ENCODE peak calls at places on chromosomes 13 and 19, in seven cellular contexts. T is stomach, E is upper lobe of left lung, O is transverse colon, Q is HCT116, F is suprapubic skin, V is HepG2. D is an unnamed sample.

GRCh38 chr13:106213028-106213427 is 322.4 kb downstream of the EFNB2 start:
- DNase-seq in F (no peak), V (no peak), E (no peak), T (no peak), Q (peak), O (no peak), D (no peak)

GRCh38 chr19:47240996-47241918 is 10.3 kb upstream of the BBC3 start:
- DNase-seq in O (peak), T (peak), F (peak), Q (peak), V (peak), E (peak), D (peak)

GRCh38 chr19:4971424-4971793 is 2.5 kb downstream of the KDM4B start:
- DNase-seq in F (peak), V (peak), O (peak), T (peak), Q (no peak), E (no peak), D (peak)

GRCh38 chr13:71730267-71730666 is 136.7 kb downstream of the DACH1 start:
- DNase-seq in V (no peak), O (no peak), F (no peak), T (no peak), E (no peak), Q (no peak), D (no peak)

GRCh38 chr19:3760871-3761361 is 576 bp downstream of the APBA3 start:
- DNase-seq in Q (no peak), O (no peak), F (no peak), E (no peak), V (no peak), T (no peak), D (no peak)

GRCh38 chr13:97441414-97441813 is 7.4 kb downstream of the RAP2A start:
- DNase-seq in F (no peak), O (no peak), T (no peak), E (no peak), V (no peak), Q (no peak), D (no peak)

GRCh38 chr13:101415358-101416174 is 742 bp downstream of the NALCN start:
- DNase-seq in E (no peak), V (no peak), O (no peak), Q (no peak), T (no peak), F (no peak), D (no peak)

GRCh38 chr19:28519950-28520861 is 692.7 kb downstream of the UQCRFS1 start:
- DNase-seq in V (no peak), T (no peak), O (no peak), Q (no peak), E (no peak), F (no peak), D (no peak)

GRCh38 chr19:47228937-47229673 is 1.9 kb downstream of the BBC3 start:
- DNase-seq in T (no peak), E (peak), Q (no peak), F (no peak), O (peak), V (peak), D (no peak)

GRCh38 chr13:39394811-39395685 is 207.9 kb downstream of the LHFPL6 start:
- DNase-seq in Q (no peak), E (no peak), O (no peak), F (no peak), T (no peak), V (no peak), D (peak)

GRCh38 chr13:47215741-47216140 is 318.9 kb upstream of the HTR2A start:
- DNase-seq in O (no peak), V (no peak), T (no peak), F (no peak), Q (no peak), E (no peak), D (no peak)

GRCh38 chr19:2239771-2240770 is 3.4 kb downstream of the SF3A2 start:
- DNase-seq in Q (no peak), T (no peak), F (no peak), O (no peak), E (peak), V (no peak), D (no peak)

GRCh38 chr19:37982655-37983054 is 75.6 kb downstream of the SIPA1L3 start:
- DNase-seq in Q (no peak), V (no peak), T (no peak), O (no peak), F (peak), E (no peak), D (no peak)

GRCh38 chr19:7238091-7238490 is 56.1 kb downstream of the INSR start:
- DNase-seq in O (no peak), T (no peak), E (no peak), F (no peak), Q (no peak), V (no peak), D (no peak)

GRCh38 chr19:6806488-6806887 is 34.0 kb downstream of the VAV1 start:
- DNase-seq in T (no peak), Q (peak), V (no peak), O (no peak), E (no peak), F (no peak), D (no peak)

GRCh38 chr13:46121033-46121432 is 16.2 kb upstream of the CPB2 start:
- DNase-seq in T (no peak), F (no peak), Q (no peak), E (no peak), O (no peak), V (no peak), D (no peak)

GRCh38 chr13:42487221-42487620 is 86.7 kb upstream of the TNFSF11 start:
- DNase-seq in Q (no peak), F (no peak), E (no peak), T (no peak), O (no peak), V (no peak), D (no peak)

GRCh38 chr19:18539372-18539771 is 4.0 kb downstream of the FKBP8 start:
- DNase-seq in O (no peak), Q (no peak), F (no peak), E (no peak), V (no peak), T (no peak), D (no peak)
- TF ChIP-seq POLR2AphosphoS5 in O (no peak), Q (no peak), F (no peak), E (no peak), V (no peak), T (no peak), D (no peak)

GRCh38 chr19:48962849-48963165 is 2.3 kb upstream of the FTL start:
- DNase-seq in T (no peak), V (peak), E (no peak), F (no peak), Q (no peak), O (no peak), D (no peak)

GRCh38 chr19:48965033-48965805 is at the start of gene FTL:
- DNase-seq in F (peak), V (peak), Q (peak), E (peak), T (peak), O (peak), D (peak)

GRCh38 chr19:48965806-48966540 is 864 bp downstream of the FTL start:
- DNase-seq in F (peak), Q (peak), T (peak), V (peak), O (peak), E (peak), D (peak)

GRCh38 chr19:48963371-48964204 is 1.5 kb upstream of the FTL start:
- DNase-seq in Q (no peak), E (peak), T (peak), V (peak), O (peak), F (peak), D (no peak)

GRCh38 chr19:48964205-48965032 is 690 bp upstream of the FTL start:
- DNase-seq in Q (no peak), F (no peak), E (peak), T (peak), O (peak), V (peak), D (no peak)
- TF ChIP-seq POLR2AphosphoS5 in Q (no peak), F (no peak), E (no peak), T (no peak), O (no peak), V (no peak), D (no peak)

GRCh38 chr19:35344511-35345031 is 3.1 kb upstream of the FFAR1 start:
- DNase-seq in Q (no peak), F (peak), T (no peak), E (peak), O (no peak), V (no peak), D (no peak)

GRCh38 chr19:35340431-35340830 is 7.3 kb upstream of the FFAR1 start:
- DNase-seq in O (no peak), F (no peak), V (no peak), Q (no peak), E (no peak), T (no peak), D (no peak)

GRCh38 chr19:35342430-35342829 is 5.3 kb upstream of the FFAR1 start:
- DNase-seq in T (no peak), Q (no peak), O (no peak), F (no peak), V (no peak), E (no peak), D (no peak)

GRCh38 chr19:35341006-35341405 is 6.7 kb upstream of the FFAR1 start:
- DNase-seq in T (no peak), V (no peak), F (no peak), O (no peak), Q (no peak), E (no peak), D (no peak)

GRCh38 chr19:35341565-35342225 is 6.0 kb upstream of the FFAR1 start:
- DNase-seq in V (no peak), O (no peak), E (no peak), F (no peak), Q (no peak), T (no peak), D (no peak)
- TF ChIP-seq POLR2AphosphoS5 in V (no peak), O (no peak), E (no peak), F (no peak), Q (no peak), T (no peak), D (no peak)

GRCh38 chr13:113319371-113319770 is 22.3 kb downstream of the LAMP1 start:
- DNase-seq in F (no peak), O (no peak), Q (no peak), E (no peak), V (no peak), T (no peak), D (no peak)
- TF ChIP-seq POLR2AphosphoS5 in F (no peak), O (no peak), Q (no peak), E (no peak), V (no peak), T (no peak), D (no peak)

GRCh38 chr13:27446986-27447583 is 3.3 kb downstream of the MTIF3 start:
- DNase-seq in V (no peak), F (no peak), E (no peak), T (no peak), O (peak), Q (no peak), D (no peak)

GRCh38 chr13:27450921-27451461 is 627 bp upstream of the MTIF3 start:
- DNase-seq in O (peak), E (peak), V (peak), Q (peak), T (peak), F (peak), D (peak)

GRCh38 chr13:27449081-27449603 is 1.2 kb downstream of the MTIF3 start:
- DNase-seq in E (no peak), T (no peak), O (no peak), F (no peak), Q (no peak), V (no peak), D (peak)

GRCh38 chr13:27448308-27448707 is 2.1 kb downstream of the MTIF3 start:
- DNase-seq in O (no peak), F (no peak), T (no peak), Q (no peak), V (no peak), E (no peak), D (no peak)

GRCh38 chr13:27449936-27450828 is at the start of gene MTIF3:
- DNase-seq in T (peak), F (peak), Q (peak), E (peak), O (peak), V (peak), D (peak)
- TF ChIP-seq POLR2AphosphoS5 in T (peak), F (no peak), Q (peak), E (peak), O (peak), V (peak), D (peak)

DNA sequence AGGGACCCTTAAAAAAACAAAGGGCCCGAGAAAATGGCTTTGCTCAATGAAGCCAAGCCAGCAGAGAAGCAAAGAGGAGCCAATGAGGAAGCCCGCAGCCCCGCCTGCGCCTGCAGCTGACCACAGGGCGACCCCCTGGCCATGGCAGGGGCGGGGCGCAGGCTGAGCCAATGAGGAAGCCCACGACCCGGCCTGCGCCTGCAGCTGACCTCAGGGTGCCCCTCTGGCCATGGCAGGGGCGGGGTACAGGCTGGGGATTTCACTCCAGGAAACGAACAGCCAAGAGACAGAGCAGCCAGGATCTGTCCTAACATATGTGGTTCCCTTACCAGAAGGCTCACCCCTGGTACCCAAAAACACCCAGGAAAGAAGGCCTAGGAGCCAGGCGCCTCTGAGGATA is 101.4 kb downstream of the STK24 start:
- DNase-seq in O (no peak), Q (no peak), E (peak), T (no peak), V (no peak), F (peak), D (peak)
- TF ChIP-seq POLR2AphosphoS5 in O (no peak), Q (no peak), E (peak), T (no peak), V (no peak), F (no peak), D (no peak)

D was measured in SK-N-SH.